ENCODE peak calls at places on chromosome 13, in nine cellular contexts. K is astrocyte, Z is uterus, C is mucosa of descending colon, X is breast epithelium, F is tibial artery, V is lower lobe of right lung, T is fibroblast of pulmonary artery, M is hepatocyte. D is an unnamed sample.

GRCh38 chr13:78660130-78660857 is 1.3 kb upstream of the OBI1 start:
- DNase-seq in K (no peak), Z (no peak), C (no peak), X (no peak), F (no peak), V (no peak), T (no peak), M (no peak), D (no peak)

GRCh38 chr13:44437356-44438233 is 64.0 kb downstream of the SERP2 start:
- DNase-seq in K (peak; percentile 18), Z (no peak), C (no peak), X (no peak), F (no peak), V (no peak), T (peak; percentile 69), M (no peak), D (no peak)

GRCh38 chr13:76725211-76725610 is 161.0 kb downstream of the KCTD12 start:
- DNase-seq in K (peak; percentile 39), Z (no peak), C (no peak), X (no peak), F (no peak), V (no peak), T (peak; percentile 67), M (no peak), D (no peak)

GRCh38 chr13:31629085-31629785 is 110.1 kb upstream of the RXFP2 start:
- DNase-seq in K (peak; percentile 56), Z (no peak), C (no peak), X (no peak), F (no peak), V (no peak), T (peak; percentile 31), M (no peak), D (no peak)

GRCh38 chr13:52830946-52831345 is 17.5 kb downstream of the PCDH8 start:
- DNase-seq in K (peak; percentile 42), Z (no peak), C (no peak), X (no peak), F (no peak), V (no peak), T (no peak), M (no peak), D (no peak)

GRCh38 chr13:40328091-40328490 is 338.4 kb downstream of the FOXO1 start:
- DNase-seq in K (no peak), Z (no peak), C (no peak), X (no peak), F (no peak), V (no peak), T (no peak), M (no peak), D (no peak)

GRCh38 chr13:101916108-101916757 is 463.8 kb downstream of the ITGBL1 start:
- DNase-seq in K (no peak), Z (no peak), C (peak; percentile 36), X (no peak), F (no peak), V (no peak), T (peak; percentile 2), M (peak; percentile 43), D (no peak)

GRCh38 chr13:24693862-24694471 is 13.8 kb downstream of the ATP12A start:
- DNase-seq in K (no peak), Z (no peak), C (no peak), X (no peak), F (peak; percentile 44), V (no peak), T (peak; percentile 58), M (peak; percentile 79), D (no peak)

GRCh38 chr13:73465629-73465974 is 406.8 kb downstream of the KLF5 start:
- DNase-seq in K (peak; percentile 54), Z (no peak), C (no peak), X (no peak), F (no peak), V (no peak), T (peak; percentile 10), M (peak; percentile 56), D (no peak)

GRCh38 chr13:75704942-75705320 is 68.8 kb downstream of the LMO7 start:
- DNase-seq in K (no peak), Z (no peak), C (peak; percentile 79), X (peak; percentile 51), F (no peak), V (peak; percentile 79), T (no peak), M (no peak), D (peak; percentile 67)
- H3K4me3 ChIP-seq in K (peak overlapping the region; percentile 17), Z (no peak overlapping the region), C (no peak overlapping the region), X (no peak overlapping the region), F (no peak overlapping the region), V (peak overlapping the region; percentile 12), T (no peak overlapping the region), M (no peak overlapping the region), D (no peak overlapping the region)

GRCh38 chr13:107512551-107512950 is 702.8 kb downstream of the LIG4 start:
- DNase-seq in K (no peak), Z (no peak), C (no peak), X (no peak), F (no peak), V (no peak), T (no peak), M (no peak), D (no peak)

GRCh38 chr13:107516517-107516916 is 698.8 kb downstream of the LIG4 start:
- DNase-seq in K (no peak), Z (no peak), C (no peak), X (no peak), F (no peak), V (no peak), T (no peak), M (no peak), D (no peak)

GRCh38 chr13:107518780-107519179 is 696.6 kb downstream of the LIG4 start:
- DNase-seq in K (no peak), Z (no peak), C (no peak), X (no peak), F (no peak), V (no peak), T (no peak), M (no peak), D (no peak)

DNA sequence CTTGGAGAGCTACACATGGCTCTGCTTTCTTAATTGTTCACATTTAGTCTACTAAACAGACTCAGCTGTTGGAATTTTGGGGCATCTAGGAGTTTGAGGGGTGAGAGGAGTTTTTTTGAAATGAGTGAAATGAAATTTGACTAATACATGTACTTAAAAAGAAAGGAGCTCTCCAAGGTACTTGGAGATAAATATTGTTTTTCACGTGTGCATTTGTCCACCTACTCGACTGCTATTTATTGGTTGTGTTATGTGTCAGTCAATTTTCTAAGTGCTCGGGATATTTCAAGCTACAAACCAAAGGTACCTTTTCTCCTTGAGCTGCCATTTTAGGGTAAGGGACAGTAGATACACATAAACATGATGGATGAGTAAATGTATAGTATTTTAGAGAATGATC is 697.0 kb downstream of the LIG4 start:
- DNase-seq in K (peak; percentile 31), Z (no peak), C (no peak), X (no peak), F (no peak), V (no peak), T (peak; percentile 24), M (peak; percentile 19), D (no peak)
- TF ChIP-seq CTCF in K (no peak), Z (no peak), C (no peak), X (no peak), F (no peak), V (no peak), T (no peak), M (no peak), D (no peak)

DNA sequence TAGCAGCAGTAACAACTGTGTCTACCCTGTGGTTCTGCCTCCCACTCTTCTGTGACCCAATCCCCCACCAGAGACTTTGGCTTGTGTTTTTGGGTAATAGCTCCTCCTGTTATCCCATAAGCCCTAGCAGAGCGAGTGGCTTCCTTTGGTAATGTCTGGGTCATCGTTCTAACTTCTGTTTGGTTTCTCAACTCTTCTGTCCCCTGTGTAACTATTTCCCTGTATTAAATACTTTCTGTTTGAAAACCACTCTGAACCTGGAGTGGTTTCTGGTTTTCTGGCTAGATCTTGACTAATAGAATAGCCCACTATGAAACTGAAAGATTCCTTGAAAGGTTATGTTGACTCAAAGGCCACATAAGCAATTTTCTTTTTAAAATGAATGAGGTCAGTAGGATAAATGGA is 350.0 kb downstream of the DCT start:
- DNase-seq in K (no peak), Z (no peak), C (no peak), X (no peak), F (no peak), V (no peak), T (no peak), M (no peak), D (no peak)
- H3K4me3 ChIP-seq in K (no peak overlapping the region), Z (no peak overlapping the region), C (no peak overlapping the region), X (no peak overlapping the region), F (no peak overlapping the region), V (no peak overlapping the region), T (no peak overlapping the region), M (no peak overlapping the region), D (no peak overlapping the region)

GRCh38 chr13:61685683-61686013 is 270.0 kb upstream of the PCDH20 start:
- DNase-seq in K (no peak), Z (no peak), C (no peak), X (no peak), F (no peak), V (no peak), T (peak; percentile 6), M (peak; percentile 65), D (no peak)
- TF ChIP-seq CTCF in K (no peak), Z (no peak), C (no peak), X (no peak), F (no peak), V (no peak), T (no peak), M (peak; percentile 61), D (no peak)

GRCh38 chr13:25939961-25940687 is 111.7 kb downstream of the SHISA2 start:
- DNase-seq in K (no peak), Z (no peak), C (no peak), X (no peak), F (no peak), V (no peak), T (no peak), M (no peak), D (no peak)
- H3K4me3 ChIP-seq in K (no peak overlapping the region), Z (no peak overlapping the region), C (no peak overlapping the region), X (no peak overlapping the region), F (no peak overlapping the region), V (no peak overlapping the region), T (no peak overlapping the region), M (no peak overlapping the region), D (no peak overlapping the region)

DNA sequence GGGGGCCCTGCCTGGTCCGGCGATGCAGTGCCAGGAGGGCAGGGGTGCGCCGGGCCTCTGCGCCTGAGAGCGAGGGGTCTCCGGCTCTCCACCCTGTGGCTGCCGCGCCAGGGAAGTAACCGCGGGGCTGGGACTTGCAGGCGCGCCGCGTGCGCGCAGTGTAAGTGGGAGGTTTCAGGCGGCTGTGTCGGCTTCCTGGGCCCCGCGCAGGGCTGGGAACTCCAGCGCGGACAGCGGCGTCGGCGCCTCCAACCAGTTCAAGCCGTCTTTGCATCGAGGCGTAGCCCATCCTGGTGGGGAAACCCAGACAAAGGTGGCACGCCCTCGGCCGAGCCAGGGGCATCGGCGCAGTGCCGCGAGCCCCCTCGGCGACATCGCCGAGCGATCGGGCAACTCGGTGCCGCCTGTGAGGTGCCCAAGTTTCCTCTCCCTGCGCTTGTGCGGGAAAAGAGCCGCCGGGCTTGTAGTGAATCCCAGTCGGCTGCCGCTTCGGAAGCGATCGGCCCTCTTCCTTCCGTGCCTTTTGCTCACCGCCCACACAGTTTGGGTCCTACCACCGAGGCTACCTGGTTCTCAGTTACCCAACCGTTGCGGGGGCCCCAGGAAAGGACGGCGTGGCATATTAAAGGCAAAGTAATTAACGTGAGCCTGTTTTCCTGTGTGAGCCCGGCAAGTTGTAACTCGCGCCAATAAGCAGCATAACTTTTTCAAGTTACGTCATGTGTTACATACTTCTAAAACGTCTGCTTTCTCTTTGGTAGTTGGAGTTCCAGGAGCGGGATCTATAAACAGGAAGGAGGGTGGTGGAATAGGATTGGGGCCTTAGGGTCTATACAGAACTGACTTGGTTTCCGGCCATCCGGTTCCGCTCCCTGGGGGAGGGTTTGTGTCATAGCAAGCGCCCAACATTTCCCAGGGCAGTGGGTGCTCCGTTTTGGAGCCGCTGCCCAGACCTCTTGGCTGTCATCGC is 1.2 kb downstream of the LRCH1 start:
- DNase-seq in K (peak; percentile 85), Z (peak; percentile 67), C (peak; percentile 85), X (peak; percentile 69), F (peak; percentile 85), V (peak; percentile 82), T (peak; percentile 91), M (peak; percentile 83), D (peak; percentile 95)
- TF ChIP-seq CTCF in K (no peak), Z (no peak), C (no peak), X (no peak), F (peak; percentile 39), V (peak; percentile 50), T (peak; percentile 8), M (peak; percentile 8), D (no peak)